ENCODE peak calls at places on chromosomes 7 and 10, in eight cellular contexts. One of them, this sample, is unnamed.

GRCh38 chr7:245574-246295 is 44.2 kb upstream of the FOXL3 start:
- DNase-seq in cardiac fibroblast: no peak
- DNase-seq in spleen: no peak
- DNase-seq in mesothelial cell of epicardium: no peak
- DNase-seq in fibroblast of villous mesenchyme: no peak
- DNase-seq in GM12878: no peak
- DNase-seq in pancreas: no peak
- DNase-seq in NB4: no peak
- DNase-seq in this sample: no peak

GRCh38 chr10:89163265-89163995 is 43.7 kb downstream of the CH25H start:
- DNase-seq in cardiac fibroblast: peak; percentile 43
- DNase-seq in mesothelial cell of epicardium: no peak
- DNase-seq in GM12878: peak; percentile 76
- DNase-seq in spleen: peak; percentile 70
- DNase-seq in fibroblast of villous mesenchyme: peak; percentile 67
- DNase-seq in pancreas: no peak
- DNase-seq in NB4: peak; percentile 73
- DNase-seq in this sample: no peak

GRCh38 chr7:8629504-8629903 is 196.1 kb downstream of the NXPH1 start:
- DNase-seq in fibroblast of villous mesenchyme: no peak
- DNase-seq in NB4: no peak
- DNase-seq in spleen: no peak
- DNase-seq in GM12878: no peak
- DNase-seq in cardiac fibroblast: no peak
- DNase-seq in mesothelial cell of epicardium: no peak
- DNase-seq in pancreas: no peak
- DNase-seq in this sample: no peak

GRCh38 chr7:140639366-140640053 is 1.1 kb downstream of the DENND2A start:
- DNase-seq in cardiac fibroblast: peak; percentile 55
- DNase-seq in NB4: no peak
- DNase-seq in spleen: peak; percentile 62
- DNase-seq in pancreas: no peak
- DNase-seq in fibroblast of villous mesenchyme: peak; percentile 79
- DNase-seq in GM12878: no peak
- DNase-seq in mesothelial cell of epicardium: no peak
- DNase-seq in this sample: no peak

GRCh38 chr10:70139151-70139996 is 6.7 kb upstream of the AIFM2 start:
- DNase-seq in fibroblast of villous mesenchyme: no peak
- DNase-seq in NB4: no peak
- DNase-seq in mesothelial cell of epicardium: no peak
- DNase-seq in cardiac fibroblast: no peak
- DNase-seq in pancreas: no peak
- DNase-seq in GM12878: no peak
- DNase-seq in spleen: peak; percentile 33
- DNase-seq in this sample: no peak

GRCh38 chr10:12589271-12589670 is 239.9 kb downstream of the CAMK1D start:
- DNase-seq in NB4: no peak
- DNase-seq in GM12878: no peak
- DNase-seq in pancreas: no peak
- DNase-seq in fibroblast of villous mesenchyme: no peak
- DNase-seq in mesothelial cell of epicardium: no peak
- DNase-seq in spleen: no peak
- DNase-seq in cardiac fibroblast: no peak
- DNase-seq in this sample: no peak

GRCh38 chr7:42292991-42293521 is 56.0 kb upstream of the GLI3 start:
- DNase-seq in fibroblast of villous mesenchyme: no peak
- DNase-seq in GM12878: no peak
- DNase-seq in NB4: no peak
- DNase-seq in pancreas: no peak
- DNase-seq in spleen: no peak
- DNase-seq in cardiac fibroblast: no peak
- DNase-seq in mesothelial cell of epicardium: no peak
- DNase-seq in this sample: peak; percentile 56

GRCh38 chr7:30925913-30926312 is 14.3 kb downstream of the AQP1 start:
- DNase-seq in mesothelial cell of epicardium: no peak
- DNase-seq in cardiac fibroblast: no peak
- DNase-seq in pancreas: no peak
- DNase-seq in NB4: no peak
- DNase-seq in fibroblast of villous mesenchyme: no peak
- DNase-seq in spleen: peak; percentile 67
- DNase-seq in GM12878: no peak
- DNase-seq in this sample: no peak

GRCh38 chr10:116026315-116026714 is 246.7 kb downstream of the GFRA1 start:
- DNase-seq in GM12878: no peak
- DNase-seq in mesothelial cell of epicardium: no peak
- DNase-seq in NB4: no peak
- DNase-seq in pancreas: no peak
- DNase-seq in cardiac fibroblast: no peak
- DNase-seq in fibroblast of villous mesenchyme: no peak
- DNase-seq in spleen: no peak
- DNase-seq in this sample: no peak

GRCh38 chr10:62492012-62492869 is 118.1 kb downstream of the ZNF365 start:
- DNase-seq in pancreas: no peak
- DNase-seq in cardiac fibroblast: peak; percentile 44
- DNase-seq in fibroblast of villous mesenchyme: peak; percentile 35
- DNase-seq in mesothelial cell of epicardium: no peak
- DNase-seq in spleen: no peak
- DNase-seq in GM12878: peak; percentile 25
- DNase-seq in NB4: peak; percentile 98
- DNase-seq in this sample: no peak

GRCh38 chr10:33157108-33157507 is 177.4 kb downstream of the NRP1 start:
- DNase-seq in mesothelial cell of epicardium: no peak
- DNase-seq in fibroblast of villous mesenchyme: peak; percentile 59
- DNase-seq in GM12878: no peak
- DNase-seq in pancreas: no peak
- DNase-seq in NB4: peak; percentile 67
- DNase-seq in spleen: no peak
- DNase-seq in cardiac fibroblast: peak; percentile 93
- DNase-seq in this sample: no peak

GRCh38 chr7:157472311-157473050 is 135.7 kb downstream of the DNAJB6 start:
- DNase-seq in mesothelial cell of epicardium: no peak
- DNase-seq in NB4: peak; percentile 57
- DNase-seq in GM12878: no peak
- DNase-seq in cardiac fibroblast: peak; percentile 13
- DNase-seq in spleen: peak; percentile 61
- DNase-seq in fibroblast of villous mesenchyme: no peak
- DNase-seq in pancreas: no peak
- DNase-seq in this sample: no peak

GRCh38 chr10:97169911-97170693 is 15.7 kb downstream of the SLIT1 start:
- DNase-seq in fibroblast of villous mesenchyme: no peak
- DNase-seq in pancreas: peak; percentile 78
- DNase-seq in spleen: peak; percentile 42
- DNase-seq in mesothelial cell of epicardium: no peak
- DNase-seq in NB4: no peak
- DNase-seq in GM12878: no peak
- DNase-seq in cardiac fibroblast: no peak
- DNase-seq in this sample: peak; percentile 93

GRCh38 chr10:75043256-75044121 is 68.0 kb upstream of the SAMD8 start:
- DNase-seq in mesothelial cell of epicardium: no peak
- DNase-seq in spleen: peak; percentile 81
- DNase-seq in GM12878: no peak
- DNase-seq in fibroblast of villous mesenchyme: no peak
- DNase-seq in pancreas: no peak
- DNase-seq in cardiac fibroblast: no peak
- DNase-seq in NB4: no peak
- DNase-seq in this sample: no peak

GRCh38 chr10:29955308-29955935 is 104.0 kb downstream of the JCAD start:
- DNase-seq in fibroblast of villous mesenchyme: peak; percentile 54
- DNase-seq in NB4: no peak
- DNase-seq in mesothelial cell of epicardium: no peak
- DNase-seq in spleen: no peak
- DNase-seq in GM12878: no peak
- DNase-seq in pancreas: no peak
- DNase-seq in cardiac fibroblast: peak; percentile 76
- DNase-seq in this sample: no peak

GRCh38 chr10:29691564-29692064 is 56.8 kb upstream of the SVIL start:
- DNase-seq in NB4: no peak
- DNase-seq in fibroblast of villous mesenchyme: peak; percentile 88
- DNase-seq in GM12878: no peak
- DNase-seq in cardiac fibroblast: peak; percentile 78
- DNase-seq in pancreas: no peak
- DNase-seq in mesothelial cell of epicardium: no peak
- DNase-seq in spleen: no peak
- DNase-seq in this sample: no peak

DNA sequence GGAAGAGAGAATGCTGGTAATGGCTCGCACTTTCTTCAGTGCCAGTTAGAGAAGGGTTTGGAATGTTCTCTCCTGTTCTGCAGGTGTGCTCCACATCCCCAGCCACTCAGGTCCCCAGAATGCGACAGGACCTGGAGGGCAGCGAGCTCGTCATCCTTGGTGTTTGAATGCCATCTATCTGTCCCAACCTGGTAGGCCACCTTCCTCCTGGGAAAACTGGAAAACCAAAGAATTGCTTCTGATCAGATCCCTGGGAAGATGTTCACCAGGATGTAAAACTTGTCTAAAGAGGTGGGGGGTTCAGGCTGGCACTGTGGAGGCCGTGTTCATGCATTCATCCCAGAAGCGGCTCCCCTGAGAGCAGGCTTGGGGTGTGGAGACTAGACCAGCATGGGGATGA is 379.5 kb downstream of the GLRX3 start:
- DNase-seq in fibroblast of villous mesenchyme: no peak
- DNase-seq in mesothelial cell of epicardium: no peak
- DNase-seq in spleen: no peak
- DNase-seq in pancreas: no peak
- DNase-seq in NB4: no peak
- DNase-seq in cardiac fibroblast: no peak
- DNase-seq in GM12878: no peak
- DNase-seq in this sample: no peak
- TF ChIP-seq CTCF in fibroblast of villous mesenchyme: no peak
- TF ChIP-seq CTCF in mesothelial cell of epicardium: no peak
- TF ChIP-seq CTCF in spleen: no peak
- TF ChIP-seq CTCF in pancreas: no peak
- TF ChIP-seq CTCF in NB4: no peak
- TF ChIP-seq CTCF in cardiac fibroblast: no peak
- TF ChIP-seq CTCF in GM12878: no peak
- TF ChIP-seq CTCF in this sample: no peak

GRCh38 chr7:149773446-149774236 is at the start of gene ZNF467:
- DNase-seq in NB4: peak; percentile 48
- DNase-seq in GM12878: no peak
- DNase-seq in pancreas: peak; percentile 88
- DNase-seq in cardiac fibroblast: no peak
- DNase-seq in fibroblast of villous mesenchyme: peak; percentile 48
- DNase-seq in spleen: peak; percentile 93
- DNase-seq in mesothelial cell of epicardium: peak; percentile 63
- DNase-seq in this sample: peak; percentile 87

GRCh38 chr7:149771696-149772235 is 1.6 kb downstream of the ZNF467 start:
- DNase-seq in NB4: peak; percentile 92
- DNase-seq in spleen: peak; percentile 98
- DNase-seq in cardiac fibroblast: peak; percentile 83
- DNase-seq in pancreas: peak; percentile 96
- DNase-seq in GM12878: peak; percentile 38
- DNase-seq in mesothelial cell of epicardium: peak; percentile 84
- DNase-seq in fibroblast of villous mesenchyme: peak; percentile 95
- DNase-seq in this sample: peak; percentile 92

GRCh38 chr7:149772236-149772820 is 1.1 kb downstream of the ZNF467 start:
- DNase-seq in pancreas: peak; percentile 79
- DNase-seq in GM12878: no peak
- DNase-seq in fibroblast of villous mesenchyme: no peak
- DNase-seq in spleen: peak; percentile 93
- DNase-seq in cardiac fibroblast: no peak
- DNase-seq in mesothelial cell of epicardium: no peak
- DNase-seq in NB4: no peak
- DNase-seq in this sample: peak; percentile 40

GRCh38 chr7:149774237-149775175 is 1.1 kb upstream of the ZNF467 start:
- DNase-seq in spleen: peak; percentile 72
- DNase-seq in NB4: no peak
- DNase-seq in fibroblast of villous mesenchyme: no peak
- DNase-seq in cardiac fibroblast: no peak
- DNase-seq in GM12878: no peak
- DNase-seq in pancreas: no peak
- DNase-seq in mesothelial cell of epicardium: no peak
- DNase-seq in this sample: peak; percentile 70

DNA sequence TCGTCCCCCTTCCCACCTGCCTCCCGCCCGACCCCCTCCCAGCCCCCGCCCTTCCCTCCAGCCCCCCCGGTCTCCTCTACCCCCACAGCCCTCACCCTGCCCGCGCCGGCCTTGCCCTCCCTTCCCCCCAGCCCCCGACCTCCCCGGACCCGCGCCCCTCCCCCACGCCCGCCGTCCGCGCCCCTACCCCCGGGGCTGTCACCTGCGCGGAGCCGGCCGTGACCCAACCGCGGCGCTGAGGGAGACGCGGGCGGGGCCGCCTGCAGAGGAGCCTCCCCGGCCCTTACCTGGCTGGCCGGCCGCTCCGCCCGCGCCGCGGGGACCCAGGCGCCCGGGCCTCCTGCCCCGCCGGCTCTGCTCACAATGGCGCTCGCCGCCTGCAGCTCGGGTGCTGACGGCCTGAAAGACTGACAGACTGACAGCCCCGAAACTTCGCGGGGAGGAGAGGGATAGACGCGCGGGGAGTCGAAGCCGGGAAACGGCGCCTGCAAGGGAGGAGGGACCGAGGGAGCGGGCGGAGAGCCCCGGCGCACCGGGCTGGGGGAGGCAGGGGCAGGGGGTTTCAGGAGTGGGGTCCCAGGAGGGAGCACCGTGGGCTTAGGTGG is 465 bp downstream of the ZNF467 start:
- DNase-seq in GM12878: no peak
- DNase-seq in mesothelial cell of epicardium: no peak
- DNase-seq in cardiac fibroblast: no peak
- DNase-seq in spleen: peak; percentile 91
- DNase-seq in pancreas: peak; percentile 72
- DNase-seq in NB4: peak; percentile 52
- DNase-seq in fibroblast of villous mesenchyme: no peak
- DNase-seq in this sample: peak; percentile 44
- TF ChIP-seq CTCF in GM12878: no peak
- TF ChIP-seq CTCF in mesothelial cell of epicardium: no peak
- TF ChIP-seq CTCF in cardiac fibroblast: no peak
- TF ChIP-seq CTCF in spleen: no peak
- TF ChIP-seq CTCF in pancreas: no peak
- TF ChIP-seq CTCF in NB4: no peak
- TF ChIP-seq CTCF in fibroblast of villous mesenchyme: no peak
- TF ChIP-seq CTCF in this sample: no peak

DNA sequence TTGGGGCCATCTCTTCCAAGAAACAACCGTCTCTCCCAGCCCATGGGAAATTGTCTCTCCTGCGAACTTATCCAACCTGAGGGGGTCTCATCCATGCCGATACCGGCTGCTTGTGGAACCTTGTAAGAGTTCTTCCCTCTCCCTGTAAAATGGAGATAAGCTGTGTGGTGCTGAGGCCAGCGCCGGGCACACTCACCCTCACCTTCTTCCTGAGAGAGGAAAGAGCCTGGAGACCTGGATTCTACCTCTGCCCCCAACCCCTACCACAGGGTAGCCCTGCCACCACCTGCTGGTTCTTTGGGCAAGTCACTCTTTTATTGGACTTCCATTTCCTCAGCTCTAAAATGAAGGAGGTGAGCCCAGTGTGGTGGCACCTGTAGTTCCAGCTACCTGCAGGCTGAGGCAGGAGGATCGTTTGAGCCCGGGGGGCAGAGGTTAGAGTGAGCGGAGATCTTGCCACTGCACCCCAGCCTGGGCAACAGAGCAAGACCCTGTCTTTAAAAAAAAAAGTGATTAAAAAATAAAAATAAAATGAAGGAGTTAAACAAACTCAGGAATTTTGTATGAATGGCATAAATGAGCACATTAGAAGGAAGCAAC is 38.4 kb upstream of the PSAP start:
- DNase-seq in pancreas: no peak
- DNase-seq in spleen: no peak
- DNase-seq in cardiac fibroblast: no peak
- DNase-seq in NB4: no peak
- DNase-seq in GM12878: no peak
- DNase-seq in mesothelial cell of epicardium: no peak
- DNase-seq in fibroblast of villous mesenchyme: no peak
- DNase-seq in this sample: no peak
- TF ChIP-seq CTCF in pancreas: no peak
- TF ChIP-seq CTCF in spleen: no peak
- TF ChIP-seq CTCF in cardiac fibroblast: no peak
- TF ChIP-seq CTCF in NB4: no peak
- TF ChIP-seq CTCF in GM12878: no peak
- TF ChIP-seq CTCF in mesothelial cell of epicardium: no peak
- TF ChIP-seq CTCF in fibroblast of villous mesenchyme: no peak
- TF ChIP-seq CTCF in this sample: no peak

GRCh38 chr7:12595148-12595547 is 24.6 kb downstream of the SCIN start:
- DNase-seq in mesothelial cell of epicardium: no peak
- DNase-seq in pancreas: no peak
- DNase-seq in NB4: no peak
- DNase-seq in cardiac fibroblast: no peak
- DNase-seq in fibroblast of villous mesenchyme: no peak
- DNase-seq in GM12878: no peak
- DNase-seq in spleen: no peak
- DNase-seq in this sample: no peak
- TF ChIP-seq CTCF in mesothelial cell of epicardium: no peak
- TF ChIP-seq CTCF in pancreas: no peak
- TF ChIP-seq CTCF in NB4: no peak
- TF ChIP-seq CTCF in cardiac fibroblast: no peak
- TF ChIP-seq CTCF in fibroblast of villous mesenchyme: no peak
- TF ChIP-seq CTCF in GM12878: no peak
- TF ChIP-seq CTCF in spleen: no peak
- TF ChIP-seq CTCF in this sample: no peak